ENCODE peak calls at places on chromosome 15, in six cellular contexts. Y is HFF-Myc, P is NT2/D1, X is PC-3, K is fibroblast of the aortic adventitia, W is heart right ventricle. E is an unnamed sample.

GRCh38 chr15:59367022-59367451 is 5.6 kb downstream of the MYO1E start:
- DNase-seq in P (no peak), Y (no peak), K (peak; percentile 33), X (no peak), W (no peak), E (no peak)

GRCh38 chr15:56244237-56244810 is 645 bp upstream of the RFX7 start:
- DNase-seq in W (peak; percentile 17), K (peak; percentile 74), X (peak; percentile 19), P (peak; percentile 67), Y (peak; percentile 76), E (peak; percentile 57)

GRCh38 chr15:70505411-70505919 is 257.9 kb downstream of the UACA start:
- DNase-seq in W (no peak), K (peak; percentile 88), P (no peak), Y (no peak), X (peak; percentile 95), E (no peak)

GRCh38 chr15:55742498-55742926 is 440 bp downstream of the PRTG start:
- DNase-seq in K (peak; percentile 32), W (peak; percentile 34), P (no peak), X (no peak), Y (no peak), E (peak; percentile 56)

GRCh38 chr15:20349774-20350498 is 191.7 kb downstream of the GOLGA6L6 start:
- DNase-seq in P (no peak), W (no peak), X (no peak), K (no peak), Y (no peak), E (no peak)

GRCh38 chr15:37098468-37099320 is 1.7 kb downstream of the MEIS2 start:
- DNase-seq in P (no peak), Y (no peak), W (peak; percentile 48), X (peak; percentile 46), K (no peak), E (peak; percentile 49)

GRCh38 chr15:65580287-65580686 is 30.6 kb downstream of the INTS14 start:
- DNase-seq in X (peak; percentile 68), K (peak; percentile 49), Y (no peak), W (no peak), P (no peak), E (no peak)

GRCh38 chr15:68833734-68834334 is 13.1 kb upstream of the ANP32A start:
- DNase-seq in X (no peak), Y (no peak), W (no peak), K (no peak), P (no peak), E (no peak)

GRCh38 chr15:39468341-39468740 is 112.5 kb upstream of the THBS1 start:
- DNase-seq in K (no peak), Y (no peak), X (no peak), P (no peak), W (no peak), E (no peak)

GRCh38 chr15:39431371-39431770 is 149.5 kb upstream of the THBS1 start:
- DNase-seq in K (peak; percentile 47), W (no peak), P (no peak), Y (no peak), X (no peak), E (no peak)

GRCh38 chr15:48865387-48866079 is 12.4 kb upstream of the EID1 start:
- DNase-seq in W (no peak), P (peak; percentile 18), K (peak; percentile 88), X (no peak), Y (peak; percentile 41), E (no peak)

GRCh38 chr15:59993041-59993750 is 10.9 kb upstream of the FOXB1 start:
- DNase-seq in W (no peak), Y (no peak), X (no peak), P (no peak), K (no peak), E (no peak)

GRCh38 chr15:23687143-23687470 is at the start of gene NDN:
- DNase-seq in K (peak; percentile 28), W (peak; percentile 64), X (no peak), Y (no peak), P (peak; percentile 40), E (no peak)

GRCh38 chr15:71129660-71130059 is 14.4 kb downstream of the THSD4 start:
- DNase-seq in W (no peak), X (no peak), K (no peak), P (no peak), Y (no peak), E (no peak)

GRCh38 chr15:67093146-67093874 is 27.9 kb downstream of the SMAD3 start:
- DNase-seq in K (no peak), W (no peak), Y (no peak), P (no peak), X (no peak), E (no peak)

GRCh38 chr15:74768771-74769342 is 13.0 kb upstream of the CSK start:
- DNase-seq in W (peak; percentile 58), P (no peak), Y (no peak), X (peak; percentile 64), K (peak; percentile 54), E (peak; percentile 67)

GRCh38 chr15:65914371-65914770 is 45.1 kb downstream of the RAB11A start:
- DNase-seq in P (no peak), Y (no peak), K (peak; percentile 21), W (no peak), X (no peak), E (no peak)

GRCh38 chr15:94745371-94745770 is 514.0 kb downstream of the MCTP2 start:
- DNase-seq in K (no peak), W (no peak), X (no peak), P (no peak), Y (no peak), E (no peak)

GRCh38 chr15:78298983-78299301 is 467 bp downstream of the SKIC8 start:
- DNase-seq in P (no peak), X (no peak), K (peak; percentile 38), Y (no peak), W (no peak), E (no peak)

GRCh38 chr15:39180494-39180930 is 400.4 kb upstream of the THBS1 start:
- DNase-seq in K (peak; percentile 92), Y (peak; percentile 75), X (no peak), W (no peak), P (no peak), E (no peak)

GRCh38 chr15:60647246-60647645 is 168.3 kb upstream of the ICE2 start:
- DNase-seq in Y (no peak), W (no peak), K (no peak), P (no peak), X (no peak), E (no peak)

GRCh38 chr15:28021281-28022039 is 77.7 kb downstream of the OCA2 start:
- DNase-seq in Y (peak; percentile 10), P (peak; percentile 23), K (no peak), X (peak; percentile 69), W (no peak), E (peak; percentile 94)

GRCh38 chr15:40340740-40341400 is at the start of gene CCDC9B:
- DNase-seq in X (peak; percentile 93), K (peak; percentile 92), P (no peak), W (peak; percentile 93), Y (no peak), E (peak; percentile 90)

GRCh38 chr15:68012911-68013310 is 41.2 kb upstream of the PIAS1 start:
- DNase-seq in K (no peak), Y (no peak), X (no peak), W (no peak), P (no peak), E (no peak)

GRCh38 chr15:43492266-43492665 is 690 bp downstream of the TP53BP1 start:
- DNase-seq in P (no peak), Y (no peak), K (no peak), W (no peak), X (no peak), E (no peak)

GRCh38 chr15:64163662-64164362 is 990 bp upstream of the PPIB start:
- DNase-seq in X (no peak), W (no peak), Y (no peak), P (no peak), K (peak; percentile 24), E (no peak)

GRCh38 chr15:68682906-68683490 is 104.2 kb downstream of the CORO2B start:
- DNase-seq in P (no peak), X (no peak), Y (no peak), K (no peak), W (no peak), E (no peak)

GRCh38 chr15:78315686-78316085 is 16.3 kb upstream of the SKIC8 start:
- DNase-seq in W (no peak), P (peak; percentile 70), X (peak; percentile 16), Y (no peak), K (no peak), E (no peak)

GRCh38 chr15:73965094-73965729 is 26.9 kb downstream of the STOML1 start:
- DNase-seq in W (no peak), K (no peak), P (peak; percentile 39), Y (no peak), X (no peak), E (no peak)

GRCh38 chr15:101182215-101182614 is 69.6 kb downstream of the CHSY1 start:
- DNase-seq in P (no peak), Y (no peak), K (no peak), W (no peak), X (no peak), E (no peak)
- H3K4me3 ChIP-seq in P (no peak overlapping the region), Y (no peak overlapping the region), K (no peak overlapping the region), W (no peak overlapping the region), X (no peak overlapping the region), E (no peak overlapping the region)

DNA sequence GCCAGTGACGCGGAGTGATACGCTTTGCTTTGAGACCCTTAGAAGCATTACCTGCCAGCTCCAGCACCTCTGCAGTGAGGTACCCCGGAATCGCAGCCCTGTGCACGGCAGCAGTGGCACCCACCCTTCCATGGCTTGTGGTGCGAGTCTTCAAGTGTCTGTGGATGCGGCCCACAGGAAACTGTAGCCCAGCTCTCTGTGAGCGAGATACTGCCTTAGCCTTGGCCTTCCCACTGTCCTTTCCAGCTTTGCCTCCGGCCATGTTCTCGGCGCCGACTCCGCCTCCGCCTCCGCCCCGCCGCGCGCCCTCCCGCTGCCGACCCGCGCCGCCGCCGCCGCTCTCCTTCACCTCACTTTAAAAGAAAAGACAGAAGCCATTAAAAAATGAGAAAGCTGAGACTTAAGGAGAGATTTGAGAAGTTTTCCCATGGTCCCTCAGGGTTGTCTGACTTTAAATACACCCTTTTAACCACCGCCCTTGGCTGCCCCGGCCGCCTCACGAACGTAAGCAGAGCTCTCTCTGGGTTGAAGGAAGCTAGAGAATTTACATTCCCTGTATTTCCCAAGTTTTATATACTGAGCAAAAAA is 78.5 kb upstream of the FAM174B start:
- DNase-seq in K (peak; percentile 31), W (no peak), X (no peak), P (no peak), Y (no peak), E (no peak)
- H3K4me3 ChIP-seq in K (peak overlapping the region; percentile 45), W (peak overlapping the region; percentile 45), X (peak overlapping the region; percentile 32), P (peak overlapping the region; percentile 44), Y (peak overlapping the region; percentile 35), E (peak overlapping the region; percentile 22)

DNA sequence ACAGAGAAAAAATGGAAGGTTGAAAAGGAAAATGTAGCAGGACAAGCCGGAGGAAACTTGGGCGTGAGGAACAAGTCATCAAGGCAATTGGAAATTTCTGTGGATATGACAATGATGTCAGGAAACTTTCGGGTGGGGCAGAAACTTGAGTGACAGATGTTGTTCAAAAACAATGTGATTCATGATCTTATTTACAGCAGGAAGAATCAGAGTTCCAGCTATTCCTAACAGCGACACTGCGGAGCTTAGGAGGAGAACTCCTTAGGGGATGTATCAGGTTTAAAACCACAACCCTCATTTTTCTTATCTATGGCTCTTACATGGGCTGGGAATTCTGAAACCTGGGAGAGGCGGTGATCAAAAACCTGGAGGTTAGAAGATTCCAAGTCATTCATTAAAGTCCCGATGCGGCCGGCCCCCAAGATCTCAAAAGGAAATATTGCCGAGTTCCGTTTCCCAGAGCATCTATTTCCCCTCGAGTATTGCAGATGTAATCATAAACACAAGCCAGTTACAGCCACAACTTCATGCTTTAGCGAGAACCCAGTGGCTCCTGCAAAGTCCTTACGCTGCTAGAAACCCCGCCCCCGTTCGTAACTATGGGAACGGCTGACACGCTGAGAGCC is 652 bp upstream of the ARRDC4 start:
- DNase-seq in P (no peak), K (no peak), W (no peak), X (no peak), Y (no peak), E (no peak)
- H3K4me3 ChIP-seq in P (peak overlapping the region; percentile 70), K (peak overlapping the region; percentile 61), W (peak overlapping the region; percentile 93), X (peak overlapping the region; percentile 66), Y (peak overlapping the region; percentile 83), E (no peak overlapping the region)

GRCh38 chr15:88802991-88803240 is 320 bp upstream of the ACAN start:
- DNase-seq in X (no peak), P (no peak), Y (no peak), K (no peak), W (no peak), E (no peak)
- H3K4me3 ChIP-seq in X (no peak overlapping the region), P (peak overlapping the region; percentile 62), Y (no peak overlapping the region), K (no peak overlapping the region), W (peak overlapping the region; percentile 39), E (no peak overlapping the region)

E was measured in right lobe of liver.